ENCODE peak calls at places on chromosome 4, in seven cellular contexts. K is stimulated activated CD4-positive, alpha-beta T cell treated with anti-CD3 and anti-CD28 coated beads, Interleukin-15, amount 100 ng/mL, for 24 hours; J is iris pigment epithelial cell; I is substantia nigra; P is AG10803; S is HEK293T; R is activated CD4-positive, alpha-beta T cell treated with anti-CD3 and anti-CD28 coated beads for 48 hours. E is an unnamed sample.

GRCh38 chr4:26105815-26106699 is 192.0 kb downstream of the SMIM20 start:
- DNase-seq in J (peak; percentile 78), R (no peak), K (no peak), P (peak; percentile 42), I (no peak), S (no peak), E (no peak)

GRCh38 chr4:118313098-118313497 is 39.7 kb downstream of the PRSS12 start:
- DNase-seq in I (no peak), R (no peak), S (no peak), P (no peak), J (no peak), K (no peak), E (no peak)

GRCh38 chr4:87179751-87180150 is 40.7 kb downstream of the KLHL8 start:
- DNase-seq in K (no peak), J (peak; percentile 43), P (peak; percentile 53), R (no peak), S (no peak), I (no peak), E (no peak)

GRCh38 chr4:56129431-56129861 is 180.7 kb downstream of the CEP135 start:
- DNase-seq in K (peak; percentile 32), I (no peak), R (peak; percentile 37), J (no peak), P (no peak), S (peak; percentile 20), E (peak; percentile 21)

GRCh38 chr4:80312124-80312523 is 23.4 kb upstream of the CFAP299 start:
- DNase-seq in I (no peak), S (no peak), K (no peak), R (no peak), P (no peak), J (no peak), E (no peak)

GRCh38 chr4:143358923-143359694 is 22.4 kb downstream of the GAB1 start:
- DNase-seq in R (peak; percentile 58), S (no peak), P (peak; percentile 34), I (no peak), J (peak; percentile 87), K (peak; percentile 44), E (peak; percentile 29)

GRCh38 chr4:39181520-39181904 is 817 bp upstream of the WDR19 start:
- DNase-seq in P (no peak), J (no peak), R (no peak), I (no peak), S (no peak), K (no peak), E (no peak)

GRCh38 chr4:38612996-38613395 is 51.0 kb upstream of the KLF3 start:
- DNase-seq in P (no peak), K (no peak), S (peak; percentile 7), R (no peak), I (no peak), J (peak; percentile 33), E (no peak)

GRCh38 chr4:139807483-139807882 is 141.9 kb downstream of the MGST2 start:
- DNase-seq in I (no peak), P (no peak), K (no peak), S (no peak), R (no peak), J (no peak), E (no peak)

GRCh38 chr4:119735136-119735770 is 106.6 kb upstream of the PDE5A start:
- DNase-seq in S (no peak), K (no peak), P (peak; percentile 87), R (no peak), I (no peak), J (peak; percentile 98), E (no peak)

GRCh38 chr4:17447675-17448298 is 64.1 kb downstream of the QDPR start:
- DNase-seq in J (peak; percentile 85), S (peak; percentile 63), R (peak; percentile 58), I (peak; percentile 1), P (peak; percentile 77), K (peak; percentile 57), E (peak; percentile 51)

E was measured in erythroblast.